ENCODE peak calls at places on chromosomes 3 and 15, in eight cellular contexts. E is esophagus squamous epithelium, Z is A549, T is body of pancreas, J is heart left ventricle, R is breast epithelium, X is adrenal gland, H is uterus. F is an unnamed sample.

GRCh38 chr3:385151-385550 is 188.6 kb downstream of the CHL1 start:
- DNase-seq in E (no peak), X (no peak), J (no peak), H (no peak), Z (peak), R (no peak), T (no peak), F (no peak)

GRCh38 chr3:112810561-112810960 is 36.1 kb downstream of the CD200R1L start:
- DNase-seq in R (no peak), Z (no peak), E (no peak), J (no peak), X (no peak), T (no peak), H (no peak), F (no peak)

GRCh38 chr3:100269410-100270217 is 8.8 kb downstream of the TBC1D23 start:
- DNase-seq in T (no peak), R (no peak), Z (no peak), X (no peak), H (no peak), J (no peak), E (no peak), F (no peak)

GRCh38 chr15:65368300-65368617 is 9.5 kb downstream of the IGDCC3 start:
- DNase-seq in X (no peak), J (peak), H (no peak), E (no peak), Z (no peak), R (no peak), T (no peak), F (no peak)

GRCh38 chr3:128438488-128439072 is 28.1 kb downstream of the DNAJB8 start:
- DNase-seq in H (no peak), R (no peak), E (no peak), Z (no peak), X (no peak), J (no peak), T (no peak), F (no peak)

GRCh38 chr15:63308947-63309346 is 31.5 kb downstream of the APH1B start:
- DNase-seq in X (no peak), R (no peak), Z (no peak), H (no peak), J (no peak), T (no peak), E (no peak), F (no peak)

GRCh38 chr3:193842029-193842782 is 249.2 kb downstream of the OPA1 start:
- DNase-seq in E (peak), Z (no peak), H (no peak), T (peak), R (no peak), X (no peak), J (no peak), F (no peak)

GRCh38 chr15:83930813-83931212 is 276.9 kb downstream of the ADAMTSL3 start:
- DNase-seq in H (no peak), X (no peak), R (no peak), Z (peak), E (no peak), J (no peak), T (peak), F (no peak)

GRCh38 chr3:116001063-116001765 is 377.9 kb downstream of the GAP43 start:
- DNase-seq in J (peak), Z (no peak), T (no peak), X (no peak), R (no peak), H (no peak), E (no peak), F (no peak)

GRCh38 chr3:58241321-58242044 is 3.9 kb downstream of the ABHD6 start:
- DNase-seq in H (no peak), E (no peak), J (no peak), X (no peak), R (no peak), Z (no peak), T (no peak), F (no peak)

GRCh38 chr3:129600348-129600747 is 6.1 kb downstream of the PLXND1 start:
- DNase-seq in E (no peak), Z (no peak), T (no peak), H (no peak), J (no peak), R (no peak), X (no peak), F (no peak)

GRCh38 chr3:185677146-185677829 is 91.2 kb downstream of the SENP2 start:
- DNase-seq in J (no peak), Z (peak), X (no peak), R (no peak), E (no peak), T (peak), H (no peak), F (no peak)

GRCh38 chr3:126259411-126260391 is 79.3 kb upstream of the ALDH1L1 start:
- DNase-seq in T (peak), X (peak), Z (peak), H (peak), E (no peak), R (no peak), J (peak), F (peak)

GRCh38 chr3:154060606-154061380 is 60.4 kb upstream of the ARHGEF26 start:
- DNase-seq in J (no peak), Z (no peak), H (no peak), R (no peak), T (peak), E (no peak), X (no peak), F (no peak)

GRCh38 chr3:193388371-193388770 is 9.8 kb upstream of the ATP13A5 start:
- DNase-seq in H (no peak), R (no peak), T (no peak), E (no peak), X (no peak), J (no peak), Z (no peak), F (no peak)

GRCh38 chr3:16374047-16375019 is 109.3 kb downstream of the OXNAD1 start:
- DNase-seq in E (no peak), Z (no peak), X (no peak), J (no peak), H (no peak), R (no peak), T (no peak), F (no peak)

GRCh38 chr15:82093774-82094211 is 48.0 kb upstream of the MEX3B start:
- DNase-seq in J (no peak), T (no peak), E (no peak), X (no peak), H (no peak), Z (peak), R (no peak), F (no peak)

GRCh38 chr15:101464246-101464998 is 25.1 kb downstream of the PCSK6 start:
- DNase-seq in R (no peak), H (no peak), E (no peak), Z (no peak), X (no peak), J (no peak), T (no peak), F (no peak)

GRCh38 chr15:49438970-49439631 is 16.1 kb downstream of the FGF7 start:
- DNase-seq in H (peak), R (no peak), X (no peak), J (peak), T (peak), E (peak), Z (no peak), F (no peak)

GRCh38 chr3:182935803-182936202 is 44.5 kb downstream of the DCUN1D1 start:
- DNase-seq in T (no peak), H (no peak), X (no peak), E (no peak), J (no peak), Z (no peak), R (no peak), F (no peak)

GRCh38 chr3:17730318-17730967 is 12.0 kb downstream of the TBC1D5 start:
- DNase-seq in H (no peak), J (peak), R (no peak), X (no peak), T (no peak), E (no peak), Z (no peak), F (no peak)

GRCh38 chr3:112327371-112327951 is 5.5 kb upstream of the CD200 start:
- DNase-seq in J (no peak), H (no peak), E (no peak), X (no peak), R (no peak), Z (peak), T (peak), F (peak)

DNA sequence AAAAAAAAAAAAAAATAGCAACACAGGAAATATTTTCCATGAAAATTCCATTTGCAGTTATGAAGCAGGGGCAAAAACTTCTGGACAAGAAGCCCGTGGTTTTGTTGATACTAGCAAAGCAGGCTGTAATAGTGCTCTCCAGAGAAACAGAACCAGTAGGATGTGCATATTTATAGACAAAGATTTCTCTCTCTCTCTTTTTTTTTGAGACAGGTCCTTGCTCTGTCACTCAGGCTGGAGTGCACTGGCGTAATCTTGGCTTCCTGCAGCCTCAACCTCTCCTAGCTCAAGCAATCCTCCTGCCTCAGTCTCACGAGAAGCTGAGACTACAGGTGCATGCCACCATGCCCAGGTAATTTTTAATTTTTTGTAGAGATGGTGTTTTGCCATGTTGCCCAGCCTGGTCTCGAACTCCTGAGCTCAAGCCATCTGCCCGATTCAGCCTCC is 67.1 kb upstream of the CHD2 start:
- DNase-seq in T (no peak), E (no peak), J (no peak), X (no peak), Z (no peak), R (no peak), H (no peak), F (no peak)
- H3K4me3 ChIP-seq in T (no peak), E (no peak), J (no peak), X (no peak), Z (no peak), R (peak), H (no peak), F (no peak)

DNA sequence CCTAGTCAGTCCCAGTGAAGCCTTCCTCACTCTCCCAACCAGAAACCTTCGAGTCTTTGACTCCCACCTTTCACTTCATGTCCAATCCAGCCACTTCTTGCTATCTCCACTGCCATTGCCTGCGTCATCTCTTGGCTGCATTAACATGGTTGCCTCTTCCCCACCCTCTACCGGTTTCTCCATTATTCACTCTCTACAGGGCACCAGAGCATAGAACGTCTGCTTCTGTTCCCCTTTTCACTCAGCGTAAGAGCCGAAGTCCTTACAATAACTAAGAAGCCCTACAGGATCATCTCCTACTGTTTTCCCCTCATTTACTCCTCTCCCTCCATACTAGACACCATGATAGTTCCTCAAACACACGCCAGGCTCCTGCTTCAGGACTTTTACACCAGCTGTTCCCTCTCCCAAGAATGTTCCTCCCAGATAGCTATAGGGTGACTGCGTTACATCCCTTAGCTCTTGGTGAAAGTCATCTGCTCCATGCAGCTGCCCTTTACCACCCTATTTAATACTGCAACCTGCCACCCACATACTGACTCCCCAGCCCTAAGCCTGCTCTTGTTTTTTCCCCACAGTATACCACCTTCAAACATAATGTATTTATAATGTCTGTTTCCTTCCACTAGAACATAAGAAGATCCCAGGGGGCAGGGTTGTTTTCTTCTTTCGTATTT is 30.9 kb downstream of the RCN2 start:
- DNase-seq in H (no peak), X (no peak), R (no peak), T (no peak), E (no peak), J (no peak), Z (no peak), F (no peak)
- TF ChIP-seq POLR2A in H (no peak), X (no peak), R (no peak), T (no peak), E (no peak), J (no peak), Z (no peak), F (no peak)

DNA sequence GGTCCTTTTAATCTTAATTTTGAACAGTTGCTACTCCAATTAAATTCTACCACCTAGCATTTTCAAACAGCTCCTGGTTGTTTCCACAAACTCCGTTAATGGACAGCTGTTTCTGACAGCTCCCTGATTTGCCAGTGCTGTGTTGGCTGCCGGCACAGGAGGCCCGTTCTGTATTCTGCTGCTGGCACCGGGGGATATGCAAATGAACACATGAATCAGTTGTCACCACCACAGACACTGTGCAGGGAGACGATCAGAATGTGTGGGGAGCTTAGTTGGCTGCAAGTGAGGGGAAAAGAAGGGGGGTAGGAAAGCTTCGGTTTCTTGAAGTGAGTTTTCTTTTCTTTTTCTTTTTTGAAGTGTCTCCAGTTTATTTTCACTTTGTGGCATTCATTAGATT is 438.6 kb upstream of the ARRDC4 start:
- DNase-seq in R (no peak), J (peak), T (no peak), E (no peak), Z (no peak), X (no peak), H (no peak), F (no peak)
- H3K4me3 ChIP-seq in R (no peak), J (peak), T (no peak), E (peak), Z (no peak), X (no peak), H (no peak), F (no peak)

DNA sequence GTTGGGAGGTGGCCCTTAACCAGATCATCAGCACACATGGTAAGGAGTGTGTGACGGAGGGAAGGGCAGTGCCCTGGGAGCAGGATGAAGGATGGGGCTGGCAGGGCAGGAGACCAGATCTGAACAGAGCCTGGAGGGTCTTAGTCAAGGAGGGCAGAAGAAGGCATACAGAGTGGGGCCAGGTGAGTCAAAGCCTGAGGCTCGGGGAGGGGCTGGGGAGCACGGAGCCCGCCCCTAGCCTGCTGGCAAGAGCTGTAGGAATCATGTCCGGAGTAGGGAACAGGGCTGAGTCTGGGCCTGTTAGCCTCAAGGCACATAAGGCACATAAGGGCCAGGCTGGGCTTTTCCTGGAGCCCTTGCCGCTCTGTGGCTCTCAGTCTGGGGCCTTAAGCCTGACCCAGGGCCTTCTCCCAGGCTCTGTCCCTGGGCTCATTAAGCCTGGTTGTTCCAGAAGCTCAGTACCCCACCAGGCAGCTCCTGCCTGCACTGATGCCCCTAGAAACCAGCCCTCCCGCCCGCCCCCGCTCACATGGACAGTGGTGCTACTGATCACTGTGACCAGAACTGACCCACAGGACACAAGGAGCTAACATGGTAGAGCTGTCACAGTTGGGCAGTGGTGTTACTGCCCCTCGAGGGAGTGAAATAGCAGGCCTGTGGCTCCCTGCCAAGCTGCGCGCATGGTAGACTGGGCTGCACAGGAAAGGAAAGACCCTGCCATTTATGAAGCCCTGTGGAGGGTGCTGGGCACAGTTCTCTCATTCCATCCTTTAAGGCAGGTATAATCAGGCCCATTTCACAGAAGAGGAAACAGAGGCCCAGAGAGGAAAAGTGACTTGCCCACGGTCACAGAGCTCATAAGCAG is 14.6 kb downstream of the ISG20 start:
- DNase-seq in J (no peak), H (no peak), X (no peak), R (no peak), E (no peak), Z (no peak), T (no peak), F (no peak)
- TF ChIP-seq POLR2A in J (no peak), H (no peak), X (no peak), R (no peak), E (no peak), Z (no peak), T (no peak), F (no peak)

GRCh38 chr3:149340310-149340933 is 7.0 kb upstream of the TM4SF18 start:
- DNase-seq in H (no peak), X (no peak), T (peak), E (no peak), J (no peak), R (no peak), Z (peak), F (no peak)
- H3K4me3 ChIP-seq in H (no peak), X (no peak), T (no peak), E (peak), J (no peak), R (no peak), Z (peak), F (no peak)